ENCODE peak calls at places on chromosome 7, in seven cellular contexts. K is Caki2; S is neuronal stem cell; F is endothelial cell; B is activated naive CD4-positive, alpha-beta T cell; Q is CD4-positive, alpha-beta T cell; N is neural progenitor cell. G is an unnamed sample.

GRCh38 chr7:155584261-155584660 is 37.9 kb upstream of the CNPY1 start:
- DNase-seq in K (no peak), S (no peak), F (no peak), B (no peak), Q (no peak), N (no peak), G (no peak)

GRCh38 chr7:24715661-24716479 is 41.4 kb downstream of the GSDME start:
- DNase-seq in K (peak), S (no peak), F (peak), B (no peak), Q (no peak), N (peak), G (no peak)

GRCh38 chr7:81013036-81013435 is 94.2 kb upstream of the SEMA3C start:
- DNase-seq in K (no peak), S (no peak), F (no peak), B (no peak), Q (no peak), N (no peak), G (no peak)

GRCh38 chr7:43143918-43144589 is 31.6 kb downstream of the HECW1 start:
- DNase-seq in K (no peak), S (no peak), F (no peak), B (no peak), Q (no peak), N (no peak), G (no peak)

GRCh38 chr7:45574521-45575500 is 643 bp downstream of the ADCY1 start:
- DNase-seq in K (peak), S (peak), F (peak), B (no peak), Q (no peak), N (peak), G (peak)

GRCh38 chr7:79403451-79403850 is 50.0 kb downstream of the MAGI2 start:
- DNase-seq in K (no peak), S (no peak), F (no peak), B (no peak), Q (no peak), N (no peak), G (no peak)

GRCh38 chr7:143362126-143362961 is at the start of gene FAM131B:
- DNase-seq in K (no peak), S (peak), F (no peak), B (no peak), Q (peak), N (peak), G (peak)

GRCh38 chr7:111477462-111478225 is 84.6 kb downstream of the IMMP2L start:
- DNase-seq in K (no peak), S (no peak), F (no peak), B (no peak), Q (no peak), N (no peak), G (no peak)

GRCh38 chr7:142753366-142753765 is 4.1 kb downstream of the PRSS1 start:
- DNase-seq in K (peak), S (no peak), F (no peak), B (no peak), Q (no peak), N (no peak), G (no peak)

GRCh38 chr7:111532625-111533024 is 29.7 kb downstream of the IMMP2L start:
- DNase-seq in K (no peak), S (no peak), F (no peak), B (no peak), Q (no peak), N (no peak), G (no peak)

GRCh38 chr7:148050492-148051158 is 539.9 kb upstream of the C7orf33 start:
- DNase-seq in K (no peak), S (no peak), F (no peak), B (no peak), Q (no peak), N (no peak), G (no peak)

GRCh38 chr7:155971180-155971770 is 159.0 kb upstream of the SHH start:
- DNase-seq in K (no peak), S (no peak), F (no peak), B (no peak), Q (no peak), N (no peak), G (no peak)

GRCh38 chr7:44565097-44565794 is 8.5 kb downstream of the DDX56 start:
- DNase-seq in K (peak), S (peak), F (peak), B (peak), Q (peak), N (peak), G (peak)

GRCh38 chr7:1981201-1981877 is 251.4 kb downstream of the MAD1L1 start:
- DNase-seq in K (no peak), S (no peak), F (no peak), B (no peak), Q (no peak), N (no peak), G (no peak)

GRCh38 chr7:801940-802364 is 30.3 kb upstream of the SUN1 start:
- DNase-seq in K (no peak), S (no peak), F (no peak), B (no peak), Q (no peak), N (no peak), G (no peak)

GRCh38 chr7:104065491-104065890 is 76.0 kb upstream of the RELN start:
- DNase-seq in K (no peak), S (no peak), F (no peak), B (no peak), Q (no peak), N (no peak), G (no peak)

GRCh38 chr7:71842376-71842775 is 569.8 kb downstream of the CALN1 start:
- DNase-seq in K (no peak), S (no peak), F (no peak), B (no peak), Q (no peak), N (no peak), G (no peak)

GRCh38 chr7:28409716-28410627 is 2.3 kb upstream of the CREB5 start:
- DNase-seq in K (peak), S (peak), F (peak), B (no peak), Q (no peak), N (peak), G (no peak)

GRCh38 chr7:75931676-75932075 is 16.7 kb downstream of the POR start:
- DNase-seq in K (no peak), S (no peak), F (no peak), B (no peak), Q (no peak), N (no peak), G (peak)

GRCh38 chr7:29485376-29486190 is 78.1 kb upstream of the PRR15 start:
- DNase-seq in K (no peak), S (no peak), F (no peak), B (no peak), Q (no peak), N (no peak), G (no peak)

GRCh38 chr7:130854481-130854880 is 120.5 kb upstream of the KLF14 start:
- DNase-seq in K (no peak), S (no peak), F (no peak), B (no peak), Q (no peak), N (no peak), G (no peak)

G was measured in NCI-H1930.